ENCODE peak calls at places on chromosomes 6 and 20, in six cellular contexts. B, N, G, T, X and S are unnamed samples.

GRCh38 chr6:152267967-152268845 is 369.0 kb downstream of the SYNE1 start:
- DNase-seq in B (no peak), N (peak), G (no peak), T (no peak), X (no peak), S (no peak)

GRCh38 chr20:25669826-25670422 is 26.7 kb downstream of the ZNF337 start:
- DNase-seq in B (no peak), N (peak), G (no peak), T (no peak), X (peak), S (peak)

GRCh38 chr6:114090626-114091025 is 119.7 kb upstream of the HDAC2 start:
- DNase-seq in B (no peak), N (no peak), G (no peak), T (no peak), X (no peak), S (no peak)

GRCh38 chr6:137883400-137883888 is 16.4 kb downstream of the TNFAIP3 start:
- DNase-seq in B (peak), N (no peak), G (no peak), T (no peak), X (peak), S (no peak)

GRCh38 chr20:51029963-51030930 is 7.3 kb upstream of the KCNG1 start:
- DNase-seq in B (peak), N (peak), G (no peak), T (no peak), X (no peak), S (no peak)

GRCh38 chr20:48919882-48920526 is 1.5 kb upstream of the ARFGEF2 start:
- DNase-seq in B (no peak), N (no peak), G (no peak), T (peak), X (no peak), S (no peak)

GRCh38 chr20:45427236-45428149 is 11.6 kb downstream of the PIGT start:
- DNase-seq in B (no peak), N (peak), G (no peak), T (peak), X (no peak), S (no peak)

GRCh38 chr6:104573372-104573771 is 286.3 kb downstream of the HACE1 start:
- DNase-seq in B (no peak), N (no peak), G (no peak), T (no peak), X (no peak), S (no peak)

GRCh38 chr6:27296106-27296783 is 15.8 kb downstream of the POM121L2 start:
- DNase-seq in B (no peak), N (peak), G (no peak), T (no peak), X (peak), S (peak)

GRCh38 chr6:149897855-149898744 is at the start of gene RAET1E:
- DNase-seq in B (no peak), N (no peak), G (no peak), T (no peak), X (no peak), S (no peak)

GRCh38 chr6:16200231-16200941 is 38.0 kb upstream of the GMPR start:
- DNase-seq in B (no peak), N (no peak), G (no peak), T (no peak), X (no peak), S (no peak)

GRCh38 chr6:16196958-16197576 is 41.3 kb upstream of the GMPR start:
- DNase-seq in B (no peak), N (no peak), G (no peak), T (no peak), X (no peak), S (no peak)

GRCh38 chr6:16198061-16198705 is 40.2 kb upstream of the GMPR start:
- DNase-seq in B (no peak), N (no peak), G (no peak), T (no peak), X (no peak), S (no peak)

GRCh38 chr6:16201706-16202105 is 36.7 kb upstream of the GMPR start:
- DNase-seq in B (no peak), N (no peak), G (no peak), T (no peak), X (no peak), S (no peak)

GRCh38 chr6:16199792-16200191 is 38.6 kb upstream of the GMPR start:
- DNase-seq in B (no peak), N (no peak), G (no peak), T (no peak), X (no peak), S (no peak)
- H3K4me3 ChIP-seq in B (peak), N (no peak), G (peak), T (no peak), X (no peak), S (no peak)

DNA sequence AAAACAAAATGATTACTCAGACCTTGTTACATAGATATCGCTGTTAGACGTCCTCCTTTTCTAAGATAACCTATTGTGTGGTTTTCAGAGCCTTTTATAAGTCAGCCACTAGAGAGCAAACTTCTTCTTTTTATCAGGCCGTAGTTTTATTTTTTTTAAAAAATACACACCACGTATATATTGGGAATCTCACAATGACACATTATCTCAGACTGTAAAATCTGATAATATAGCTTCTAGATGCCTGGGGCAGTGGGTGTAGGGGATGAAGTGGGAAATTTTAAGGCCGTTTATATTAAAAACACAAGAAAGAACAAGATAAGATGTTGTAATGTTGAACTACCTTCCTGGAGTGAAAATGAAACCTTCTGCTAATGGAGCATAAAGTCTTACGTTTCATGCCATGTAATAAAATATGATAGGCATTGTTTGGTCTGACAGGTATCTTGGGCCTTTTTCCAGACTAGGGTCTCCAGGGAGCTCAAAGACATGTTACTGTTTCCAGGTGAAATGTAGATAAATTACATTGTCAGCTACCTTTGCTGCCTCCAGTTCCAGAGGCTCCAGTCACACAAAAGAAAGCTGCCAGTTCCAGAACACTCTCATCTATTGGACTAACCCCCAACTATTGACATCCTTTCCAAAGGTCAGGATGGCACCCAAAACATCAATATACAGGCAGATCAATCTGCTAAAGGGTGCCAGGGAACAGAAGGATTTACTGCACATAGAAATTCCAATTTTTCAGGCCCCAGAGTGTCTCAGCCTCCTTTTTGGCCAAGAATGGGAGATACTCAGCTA is 130.2 kb upstream of the AKIRIN2 start:
- DNase-seq in B (no peak), N (peak), G (no peak), T (no peak), X (peak), S (no peak)
- H3K4me3 ChIP-seq in B (peak), N (peak), G (peak), T (peak), X (peak), S (peak)

GRCh38 chr20:62639765-62640164 is 2.5 kb upstream of the SLCO4A1 start:
- DNase-seq in B (no peak), N (no peak), G (no peak), T (no peak), X (no peak), S (no peak)

GRCh38 chr20:62641749-62642665 is at the start of gene SLCO4A1:
- DNase-seq in B (peak), N (peak), G (peak), T (peak), X (peak), S (peak)

GRCh38 chr20:62642666-62643520 is 590 bp downstream of the SLCO4A1 start:
- DNase-seq in B (no peak), N (peak), G (no peak), T (peak), X (peak), S (peak)

GRCh38 chr20:62638680-62639406 is 3.5 kb upstream of the SLCO4A1 start:
- DNase-seq in B (no peak), N (no peak), G (no peak), T (no peak), X (no peak), S (no peak)

GRCh38 chr20:62640870-62641748 is 1.2 kb upstream of the SLCO4A1 start:
- DNase-seq in B (no peak), N (no peak), G (no peak), T (no peak), X (no peak), S (no peak)
- H3K4me3 ChIP-seq in B (peak), N (no peak), G (peak), T (peak), X (no peak), S (peak)

GRCh38 chr6:31592396-31592771 is 422 bp downstream of the NCR3 start:
- DNase-seq in B (no peak), N (no peak), G (no peak), T (no peak), X (no peak), S (no peak)
- H3K4me3 ChIP-seq in B (no peak), N (no peak), G (no peak), T (no peak), X (no peak), S (no peak)